ENCODE peak calls at places on chromosomes 3 and 15, in nine cellular contexts. F, V, G, N, P, O, D, B and W are unnamed samples.

GRCh38 chr3:36097180-36097579 is 283.1 kb upstream of the STAC start:
- DNase-seq in F (no peak), V (no peak), G (no peak), N (no peak), P (no peak), O (no peak), D (no peak), B (no peak), W (no peak)

GRCh38 chr15:32747886-32748285 is 30.1 kb downstream of the GREM1 start:
- DNase-seq in F (no peak), V (no peak), G (no peak), N (no peak), P (no peak), O (no peak), D (no peak), B (no peak), W (no peak)

GRCh38 chr3:122055215-122055614 is at the start of gene CD86:
- DNase-seq in F (no peak), V (no peak), G (no peak), N (no peak), P (no peak), O (no peak), D (no peak), B (no peak), W (no peak)

GRCh38 chr15:99279783-99280307 is 28.6 kb downstream of the LRRC28 start:
- DNase-seq in F (no peak), V (no peak), G (no peak), N (no peak), P (no peak), O (no peak), D (no peak), B (no peak), W (no peak)

GRCh38 chr3:31288224-31288623 is 244.5 kb upstream of the STT3B start:
- DNase-seq in F (no peak), V (no peak), G (no peak), N (no peak), P (no peak), O (no peak), D (no peak), B (no peak), W (no peak)

GRCh38 chr3:45979378-45979777 is 16.2 kb downstream of the FYCO1 start:
- DNase-seq in F (no peak), V (no peak), G (no peak), N (peak), P (no peak), O (no peak), D (no peak), B (no peak), W (no peak)

GRCh38 chr3:64188810-64189560 is 36.3 kb downstream of the PRICKLE2 start:
- DNase-seq in F (no peak), V (peak), G (peak), N (no peak), P (no peak), O (peak), D (no peak), B (peak), W (no peak)

GRCh38 chr3:64055076-64055475 is 31.8 kb upstream of the PSMD6 start:
- DNase-seq in F (no peak), V (no peak), G (no peak), N (no peak), P (no peak), O (no peak), D (no peak), B (no peak), W (no peak)

GRCh38 chr3:15314276-15314675 is 18.1 kb downstream of the SH3BP5 start:
- DNase-seq in F (no peak), V (no peak), G (no peak), N (no peak), P (no peak), O (no peak), D (no peak), B (no peak), W (no peak)

GRCh38 chr3:46393554-46394434 is 13.1 kb downstream of the CCR5AS start:
- DNase-seq in F (peak), V (no peak), G (peak), N (peak), P (no peak), O (no peak), D (no peak), B (no peak), W (no peak)

GRCh38 chr3:109369510-109369909 is 32.2 kb upstream of the DPPA4 start:
- DNase-seq in F (no peak), V (no peak), G (peak), N (no peak), P (no peak), O (no peak), D (no peak), B (no peak), W (no peak)

GRCh38 chr3:196991581-196992460 is 23.2 kb upstream of the PIGZ start:
- DNase-seq in F (no peak), V (no peak), G (no peak), N (no peak), P (no peak), O (no peak), D (no peak), B (no peak), W (no peak)

DNA sequence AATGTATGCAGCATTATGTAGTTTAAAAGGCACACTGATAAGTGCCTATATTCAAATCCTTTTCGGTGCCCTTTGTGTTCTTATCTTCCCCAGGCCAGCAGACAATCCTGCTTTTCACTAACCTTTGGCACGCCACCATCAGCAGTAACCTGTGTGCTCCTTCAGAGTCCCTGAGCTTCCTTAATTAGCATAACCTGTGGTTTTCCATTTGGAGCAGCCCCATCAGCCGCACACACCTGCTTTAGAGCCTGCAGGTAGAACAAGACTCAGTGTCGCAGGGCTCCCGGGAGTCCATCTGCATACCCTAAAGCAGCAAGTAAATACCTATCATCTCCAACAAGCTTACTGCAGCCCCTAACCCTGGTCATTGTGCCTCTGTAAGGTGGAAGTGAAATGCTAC is 755.1 kb downstream of the ROBO2 start:
- DNase-seq in F (no peak), V (no peak), G (no peak), N (no peak), P (no peak), O (no peak), D (peak), B (no peak), W (no peak)
- H3K27ac ChIP-seq in F (no peak), V (no peak), G (no peak), N (no peak), P (no peak), O (no peak), D (no peak), B (no peak), W (no peak)

DNA sequence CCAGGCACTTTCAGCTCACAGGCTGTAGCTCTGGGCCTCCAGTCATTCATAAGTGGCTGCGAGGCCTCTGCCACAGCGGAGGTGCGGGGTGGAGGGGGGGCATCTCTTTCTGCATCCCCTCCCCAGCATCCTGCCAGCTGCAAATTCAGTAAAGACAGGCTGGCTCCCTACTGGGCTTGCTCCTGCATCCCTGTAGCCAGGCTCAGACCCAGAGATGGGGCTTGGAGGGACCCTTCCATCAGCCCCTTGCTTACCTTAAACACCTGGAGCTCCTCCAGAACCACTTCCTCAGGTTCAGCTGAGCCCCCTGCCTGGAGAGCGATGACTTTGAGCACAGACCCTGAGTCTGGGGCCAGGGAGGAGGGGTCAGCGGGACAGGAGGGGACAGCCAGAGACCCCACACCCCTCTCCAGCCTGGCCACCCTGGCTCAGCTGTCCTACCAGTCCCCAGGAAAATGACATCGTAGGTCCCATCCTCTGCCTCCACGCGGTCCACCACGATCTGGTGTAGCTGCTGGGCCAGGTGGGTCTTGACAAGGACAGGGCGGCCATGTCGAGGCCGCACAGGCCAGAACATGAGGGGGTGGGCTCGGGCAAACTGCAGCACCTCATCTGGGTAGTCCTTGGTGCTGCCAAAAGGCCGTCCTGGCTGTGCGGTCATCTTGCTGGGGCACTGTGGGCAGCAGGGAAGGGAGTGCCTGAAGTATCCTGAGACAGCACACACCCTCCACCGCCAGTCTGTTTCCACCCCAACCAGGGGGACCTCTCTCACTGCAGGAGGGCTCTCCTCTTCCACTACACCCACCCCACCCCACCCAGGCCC is 5.3 kb downstream of the SEMA3G start:
- DNase-seq in F (no peak), V (no peak), G (no peak), N (no peak), P (no peak), O (no peak), D (no peak), B (no peak), W (no peak)
- H3K27ac ChIP-seq in F (no peak), V (no peak), G (no peak), N (no peak), P (no peak), O (no peak), D (no peak), B (no peak), W (no peak)

GRCh38 chr3:187912007-187912406 is 166.7 kb upstream of the BCL6 start:
- DNase-seq in F (no peak), V (no peak), G (no peak), N (no peak), P (no peak), O (no peak), D (no peak), B (no peak), W (no peak)
- H3K27ac ChIP-seq in F (no peak), V (no peak), G (no peak), N (no peak), P (no peak), O (peak), D (no peak), B (peak), W (no peak)

GRCh38 chr3:100463646-100464155 is 28.7 kb upstream of the TMEM45A start:
- DNase-seq in F (no peak), V (no peak), G (no peak), N (no peak), P (no peak), O (no peak), D (no peak), B (no peak), W (no peak)

GRCh38 chr3:100465871-100466777 is 26.3 kb upstream of the TMEM45A start:
- DNase-seq in F (no peak), V (no peak), G (no peak), N (peak), P (no peak), O (no peak), D (no peak), B (no peak), W (no peak)

GRCh38 chr3:100463002-100463401 is 29.4 kb upstream of the TMEM45A start:
- DNase-seq in F (peak), V (no peak), G (peak), N (peak), P (no peak), O (peak), D (peak), B (peak), W (no peak)

GRCh38 chr3:100468676-100469075 is 23.7 kb upstream of the TMEM45A start:
- DNase-seq in F (no peak), V (no peak), G (no peak), N (no peak), P (no peak), O (no peak), D (no peak), B (no peak), W (no peak)

GRCh38 chr3:100467133-100467532 is 25.3 kb upstream of the TMEM45A start:
- DNase-seq in F (no peak), V (no peak), G (no peak), N (no peak), P (no peak), O (no peak), D (no peak), B (no peak), W (no peak)
- H3K27ac ChIP-seq in F (no peak), V (no peak), G (no peak), N (no peak), P (no peak), O (no peak), D (no peak), B (no peak), W (no peak)